ENCODE peak calls at places on chromosome 20, in eight cellular contexts. One of them, this sample, is unnamed. For H3K36me3 and H3K9me3, the result is how much of the 10 kb centered on the place peaks cover.

GRCh38 chr20:34122274-34122980 is 10.4 kb upstream of the EIF2S2 start:
- DNase-seq in tibial artery: no peak
- DNase-seq in cardiac muscle cell: no peak
- DNase-seq in PC-9: no peak
- DNase-seq in lower lobe of right lung: no peak
- DNase-seq in psoas muscle: no peak
- DNase-seq in prostate gland: no peak
- DNase-seq in CD4-positive, CD25-positive, alpha-beta regulatory T cell: no peak
- DNase-seq in this sample: no peak

GRCh38 chr20:24275946-24276705 is 193.3 kb upstream of the SYNDIG1 start:
- DNase-seq in tibial artery: no peak
- DNase-seq in cardiac muscle cell: no peak
- DNase-seq in PC-9: no peak
- DNase-seq in lower lobe of right lung: no peak
- DNase-seq in psoas muscle: no peak
- DNase-seq in prostate gland: no peak
- DNase-seq in CD4-positive, CD25-positive, alpha-beta regulatory T cell: no peak
- DNase-seq in this sample: no peak

GRCh38 chr20:23125159-23125558 is 39.0 kb upstream of the CD93 start:
- DNase-seq in tibial artery: no peak
- DNase-seq in cardiac muscle cell: no peak
- DNase-seq in PC-9: no peak
- DNase-seq in lower lobe of right lung: no peak
- DNase-seq in psoas muscle: no peak
- DNase-seq in prostate gland: no peak
- DNase-seq in CD4-positive, CD25-positive, alpha-beta regulatory T cell: no peak
- DNase-seq in this sample: no peak

GRCh38 chr20:61253264-61253639 is 1.2 kb downstream of the CDH4 start:
- DNase-seq in tibial artery: no peak
- DNase-seq in cardiac muscle cell: peak
- DNase-seq in PC-9: no peak
- DNase-seq in lower lobe of right lung: no peak
- DNase-seq in psoas muscle: no peak
- DNase-seq in prostate gland: no peak
- DNase-seq in CD4-positive, CD25-positive, alpha-beta regulatory T cell: no peak
- DNase-seq in this sample: peak

GRCh38 chr20:14413835-14414234 is 76.4 kb upstream of the FLRT3 start:
- DNase-seq in tibial artery: no peak
- DNase-seq in cardiac muscle cell: no peak
- DNase-seq in PC-9: no peak
- DNase-seq in lower lobe of right lung: no peak
- DNase-seq in psoas muscle: no peak
- DNase-seq in prostate gland: no peak
- DNase-seq in CD4-positive, CD25-positive, alpha-beta regulatory T cell: no peak
- DNase-seq in this sample: no peak

GRCh38 chr20:23094213-23094896 is 8.2 kb upstream of the CD93 start:
- DNase-seq in tibial artery: no peak
- DNase-seq in cardiac muscle cell: no peak
- DNase-seq in PC-9: no peak
- DNase-seq in lower lobe of right lung: no peak
- DNase-seq in psoas muscle: no peak
- DNase-seq in prostate gland: no peak
- DNase-seq in CD4-positive, CD25-positive, alpha-beta regulatory T cell: no peak
- DNase-seq in this sample: no peak

GRCh38 chr20:39967806-39968205 is 721.2 kb downstream of the MAFB start:
- DNase-seq in tibial artery: no peak
- DNase-seq in cardiac muscle cell: no peak
- DNase-seq in PC-9: no peak
- DNase-seq in lower lobe of right lung: no peak
- DNase-seq in psoas muscle: no peak
- DNase-seq in prostate gland: no peak
- DNase-seq in CD4-positive, CD25-positive, alpha-beta regulatory T cell: no peak
- DNase-seq in this sample: no peak

GRCh38 chr20:297925-298754 is 770 bp downstream of the ZCCHC3 start:
- DNase-seq in tibial artery: peak
- DNase-seq in cardiac muscle cell: peak
- DNase-seq in PC-9: peak
- DNase-seq in lower lobe of right lung: peak
- DNase-seq in psoas muscle: peak
- DNase-seq in prostate gland: peak
- DNase-seq in CD4-positive, CD25-positive, alpha-beta regulatory T cell: peak
- DNase-seq in this sample: peak

GRCh38 chr20:59153355-59153681 is 10.3 kb upstream of the ZNF831 start:
- DNase-seq in tibial artery: peak
- DNase-seq in cardiac muscle cell: no peak
- DNase-seq in PC-9: no peak
- DNase-seq in lower lobe of right lung: peak
- DNase-seq in psoas muscle: peak
- DNase-seq in prostate gland: peak
- DNase-seq in CD4-positive, CD25-positive, alpha-beta regulatory T cell: no peak
- DNase-seq in this sample: peak

GRCh38 chr20:44909872-44910689 is at the start of gene PABPC1L:
- DNase-seq in tibial artery: no peak
- DNase-seq in cardiac muscle cell: peak
- DNase-seq in PC-9: peak
- DNase-seq in lower lobe of right lung: peak
- DNase-seq in psoas muscle: peak
- DNase-seq in prostate gland: peak
- DNase-seq in CD4-positive, CD25-positive, alpha-beta regulatory T cell: peak
- DNase-seq in this sample: peak

GRCh38 chr20:47293524-47294157 is 62.9 kb downstream of the ZMYND8 start:
- DNase-seq in tibial artery: peak
- DNase-seq in cardiac muscle cell: no peak
- DNase-seq in PC-9: no peak
- DNase-seq in lower lobe of right lung: no peak
- DNase-seq in psoas muscle: no peak
- DNase-seq in prostate gland: no peak
- DNase-seq in CD4-positive, CD25-positive, alpha-beta regulatory T cell: no peak
- DNase-seq in this sample: no peak
- H3K36me3 ChIP-seq in tibial artery: under half
- H3K36me3 ChIP-seq in cardiac muscle cell: half or more
- H3K36me3 ChIP-seq in PC-9: half or more
- H3K36me3 ChIP-seq in lower lobe of right lung: half or more
- H3K36me3 ChIP-seq in psoas muscle: half or more
- H3K36me3 ChIP-seq in prostate gland: under half
- H3K36me3 ChIP-seq in CD4-positive, CD25-positive, alpha-beta regulatory T cell: half or more
- H3K36me3 ChIP-seq in this sample: half or more

DNA sequence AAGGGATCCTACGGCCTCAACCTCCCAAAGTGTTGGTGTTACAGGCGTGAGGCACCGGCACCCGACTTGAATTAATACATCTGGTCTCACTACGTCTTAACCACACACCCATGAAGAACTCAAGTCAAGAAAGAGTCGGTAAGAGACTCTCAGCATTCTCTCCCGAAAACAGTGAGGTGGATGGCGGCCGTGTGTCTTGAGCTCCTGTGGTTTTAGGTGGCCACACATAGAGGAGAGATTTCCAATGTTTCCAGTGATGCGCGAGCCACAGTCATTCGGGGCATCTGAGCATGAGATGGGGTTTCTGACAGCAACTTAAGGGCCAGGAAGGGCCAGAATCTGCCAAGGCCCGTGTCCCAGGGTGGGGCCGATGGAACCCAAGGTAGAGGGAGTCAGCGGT is 766.4 kb upstream of the DEFB115 start:
- DNase-seq in tibial artery: no peak
- DNase-seq in cardiac muscle cell: no peak
- DNase-seq in PC-9: no peak
- DNase-seq in lower lobe of right lung: no peak
- DNase-seq in psoas muscle: no peak
- DNase-seq in prostate gland: no peak
- DNase-seq in CD4-positive, CD25-positive, alpha-beta regulatory T cell: no peak
- DNase-seq in this sample: no peak
- H3K9me3 ChIP-seq in tibial artery: under half
- H3K9me3 ChIP-seq in cardiac muscle cell: under half
- H3K9me3 ChIP-seq in PC-9: under half
- H3K9me3 ChIP-seq in lower lobe of right lung: under half
- H3K9me3 ChIP-seq in psoas muscle: under half
- H3K9me3 ChIP-seq in prostate gland: under half
- H3K9me3 ChIP-seq in CD4-positive, CD25-positive, alpha-beta regulatory T cell: under half
- H3K9me3 ChIP-seq in this sample: under half

GRCh38 chr20:38841570-38841969 is 36.1 kb downstream of the PPP1R16B start:
- DNase-seq in tibial artery: no peak
- DNase-seq in cardiac muscle cell: no peak
- DNase-seq in PC-9: no peak
- DNase-seq in lower lobe of right lung: no peak
- DNase-seq in psoas muscle: no peak
- DNase-seq in prostate gland: no peak
- DNase-seq in CD4-positive, CD25-positive, alpha-beta regulatory T cell: no peak
- DNase-seq in this sample: no peak

GRCh38 chr20:38840894-38841470 is 35.5 kb downstream of the PPP1R16B start:
- DNase-seq in tibial artery: no peak
- DNase-seq in cardiac muscle cell: no peak
- DNase-seq in PC-9: no peak
- DNase-seq in lower lobe of right lung: no peak
- DNase-seq in psoas muscle: no peak
- DNase-seq in prostate gland: no peak
- DNase-seq in CD4-positive, CD25-positive, alpha-beta regulatory T cell: peak
- DNase-seq in this sample: no peak

GRCh38 chr20:38843346-38843745 is 37.8 kb downstream of the PPP1R16B start:
- DNase-seq in tibial artery: no peak
- DNase-seq in cardiac muscle cell: no peak
- DNase-seq in PC-9: no peak
- DNase-seq in lower lobe of right lung: no peak
- DNase-seq in psoas muscle: no peak
- DNase-seq in prostate gland: no peak
- DNase-seq in CD4-positive, CD25-positive, alpha-beta regulatory T cell: no peak
- DNase-seq in this sample: no peak

GRCh38 chr20:38842558-38842981 is 37.1 kb downstream of the PPP1R16B start:
- DNase-seq in tibial artery: no peak
- DNase-seq in cardiac muscle cell: no peak
- DNase-seq in PC-9: no peak
- DNase-seq in lower lobe of right lung: no peak
- DNase-seq in psoas muscle: no peak
- DNase-seq in prostate gland: no peak
- DNase-seq in CD4-positive, CD25-positive, alpha-beta regulatory T cell: peak
- DNase-seq in this sample: no peak

DNA sequence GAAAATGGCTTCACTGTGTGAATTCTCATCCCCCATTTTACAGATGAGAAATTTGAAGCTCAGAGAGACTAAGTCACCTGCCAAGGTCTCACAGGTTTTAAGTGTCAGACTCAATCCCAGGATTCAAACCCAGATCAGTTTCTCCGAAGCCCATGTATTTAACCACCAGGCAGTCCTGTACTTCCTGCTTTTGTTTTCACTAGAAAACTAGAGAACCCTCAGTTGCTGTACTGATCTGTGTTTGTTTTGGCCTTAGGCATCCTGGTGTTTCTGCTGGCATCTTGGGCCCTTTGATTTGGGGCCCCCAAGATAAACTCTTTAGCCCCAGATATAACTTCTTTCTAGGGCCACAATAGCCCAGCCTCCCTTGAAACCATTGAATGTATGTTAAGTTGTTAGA is 36.5 kb downstream of the PPP1R16B start:
- DNase-seq in tibial artery: no peak
- DNase-seq in cardiac muscle cell: no peak
- DNase-seq in PC-9: no peak
- DNase-seq in lower lobe of right lung: no peak
- DNase-seq in psoas muscle: no peak
- DNase-seq in prostate gland: no peak
- DNase-seq in CD4-positive, CD25-positive, alpha-beta regulatory T cell: no peak
- DNase-seq in this sample: no peak
- H3K36me3 ChIP-seq in tibial artery: under half
- H3K36me3 ChIP-seq in cardiac muscle cell: under half
- H3K36me3 ChIP-seq in PC-9: under half
- H3K36me3 ChIP-seq in lower lobe of right lung: under half
- H3K36me3 ChIP-seq in psoas muscle: under half
- H3K36me3 ChIP-seq in prostate gland: under half
- H3K36me3 ChIP-seq in CD4-positive, CD25-positive, alpha-beta regulatory T cell: under half
- H3K36me3 ChIP-seq in this sample: under half

GRCh38 chr20:56158489-56158888 is 90.0 kb upstream of the MC3R start:
- DNase-seq in tibial artery: no peak
- DNase-seq in cardiac muscle cell: no peak
- DNase-seq in PC-9: no peak
- DNase-seq in lower lobe of right lung: no peak
- DNase-seq in psoas muscle: no peak
- DNase-seq in prostate gland: no peak
- DNase-seq in CD4-positive, CD25-positive, alpha-beta regulatory T cell: no peak
- DNase-seq in this sample: no peak

GRCh38 chr20:56160956-56161355 is 87.6 kb upstream of the MC3R start:
- DNase-seq in tibial artery: no peak
- DNase-seq in cardiac muscle cell: no peak
- DNase-seq in PC-9: no peak
- DNase-seq in lower lobe of right lung: no peak
- DNase-seq in psoas muscle: no peak
- DNase-seq in prostate gland: no peak
- DNase-seq in CD4-positive, CD25-positive, alpha-beta regulatory T cell: no peak
- DNase-seq in this sample: no peak

GRCh38 chr20:56151834-56152233 is 96.7 kb upstream of the MC3R start:
- DNase-seq in tibial artery: no peak
- DNase-seq in cardiac muscle cell: no peak
- DNase-seq in PC-9: no peak
- DNase-seq in lower lobe of right lung: no peak
- DNase-seq in psoas muscle: no peak
- DNase-seq in prostate gland: no peak
- DNase-seq in CD4-positive, CD25-positive, alpha-beta regulatory T cell: no peak
- DNase-seq in this sample: no peak

GRCh38 chr20:56157530-56158203 is 90.9 kb upstream of the MC3R start:
- DNase-seq in tibial artery: no peak
- DNase-seq in cardiac muscle cell: no peak
- DNase-seq in PC-9: no peak
- DNase-seq in lower lobe of right lung: no peak
- DNase-seq in psoas muscle: no peak
- DNase-seq in prostate gland: no peak
- DNase-seq in CD4-positive, CD25-positive, alpha-beta regulatory T cell: no peak
- DNase-seq in this sample: no peak

DNA sequence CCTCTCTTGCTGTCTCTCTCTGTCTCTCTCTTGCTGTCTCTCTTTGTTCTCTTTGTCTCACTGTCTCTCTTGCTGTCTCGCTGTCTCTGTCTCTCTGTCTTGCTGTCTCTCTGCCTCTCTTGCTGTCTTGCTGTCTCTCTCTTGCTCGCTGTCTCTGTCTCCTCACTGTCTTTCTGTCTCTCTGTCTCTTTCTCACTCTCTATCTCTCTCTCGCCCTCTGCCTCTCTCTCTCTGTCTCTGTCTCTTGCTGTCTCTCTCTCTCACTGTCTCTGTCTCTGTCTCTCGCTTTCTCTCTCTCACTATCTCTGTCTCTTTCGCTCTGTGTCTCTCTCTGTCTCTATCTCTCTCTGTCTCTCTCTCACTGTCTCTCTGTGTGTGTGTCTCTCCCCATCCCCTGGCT is 92.9 kb upstream of the MC3R start:
- DNase-seq in tibial artery: no peak
- DNase-seq in cardiac muscle cell: no peak
- DNase-seq in PC-9: no peak
- DNase-seq in lower lobe of right lung: no peak
- DNase-seq in psoas muscle: no peak
- DNase-seq in prostate gland: no peak
- DNase-seq in CD4-positive, CD25-positive, alpha-beta regulatory T cell: no peak
- DNase-seq in this sample: no peak
- H3K9me3 ChIP-seq in tibial artery: under half
- H3K9me3 ChIP-seq in cardiac muscle cell: under half
- H3K9me3 ChIP-seq in PC-9: under half
- H3K9me3 ChIP-seq in lower lobe of right lung: under half
- H3K9me3 ChIP-seq in psoas muscle: under half
- H3K9me3 ChIP-seq in prostate gland: under half
- H3K9me3 ChIP-seq in CD4-positive, CD25-positive, alpha-beta regulatory T cell: under half
- H3K9me3 ChIP-seq in this sample: under half

This sample was measured in MG63.